ENCODE peak calls at places on chromosomes 11 and 22, in ten cellular contexts. G, I, O, Y, C, B, M, A, V and S are unnamed samples.

GRCh38 chr11:71500601-71501021 is 26.5 kb upstream of the KRTAP5-7 start:
- DNase-seq in Y (peak), B (no peak), A (no peak), C (no peak), O (no peak), I (no peak), G (no peak), M (no peak), V (peak), S (no peak)

GRCh38 chr11:1772270-1773130 is 8.8 kb upstream of the CTSD start:
- DNase-seq in C (peak), Y (peak), G (peak), I (no peak), A (peak), M (peak), O (peak), V (peak), B (no peak), S (no peak)

GRCh38 chr22:47623740-47624103 is 861.3 kb downstream of the TBC1D22A start:
- DNase-seq in O (no peak), B (no peak), C (no peak), V (no peak), Y (no peak), G (no peak), A (no peak), I (no peak), M (no peak), S (peak)

GRCh38 chr11:20261526-20261925 is 101.3 kb upstream of the DBX1 start:
- DNase-seq in O (no peak), M (no peak), I (no peak), G (no peak), B (no peak), V (no peak), Y (no peak), A (no peak), C (no peak), S (no peak)

GRCh38 chr11:93738647-93739081 is 2.6 kb downstream of the TAF1D start:
- DNase-seq in G (no peak), M (no peak), B (no peak), Y (no peak), C (no peak), V (no peak), O (no peak), A (peak), I (no peak), S (no peak)

GRCh38 chr11:16881074-16881709 is 133.0 kb downstream of the PLEKHA7 start:
- DNase-seq in B (peak), V (no peak), A (peak), G (peak), M (no peak), O (peak), C (peak), I (no peak), Y (peak), S (no peak)

GRCh38 chr22:47138898-47139789 is 376.7 kb downstream of the TBC1D22A start:
- DNase-seq in G (no peak), I (no peak), B (no peak), V (no peak), O (no peak), A (no peak), M (no peak), Y (no peak), C (no peak), S (peak)

GRCh38 chr22:41638124-41638523 is 17.0 kb downstream of the XRCC6 start:
- DNase-seq in V (no peak), C (no peak), A (no peak), B (no peak), O (no peak), I (no peak), Y (no peak), M (no peak), G (no peak), S (no peak)

GRCh38 chr11:1223346-1224108 is 661 bp downstream of the MUC5B start:
- DNase-seq in Y (no peak), O (no peak), B (no peak), A (no peak), C (no peak), V (peak), G (no peak), M (no peak), I (no peak), S (no peak)

GRCh38 chr11:128745296-128746183 is 51.7 kb downstream of the FLI1 start:
- DNase-seq in Y (no peak), B (no peak), O (no peak), I (no peak), V (no peak), A (no peak), M (no peak), G (no peak), C (no peak), S (no peak)

GRCh38 chr11:62753736-62754603 is at the start of gene ZBTB3:
- DNase-seq in M (peak), B (peak), A (peak), I (peak), C (peak), Y (peak), G (peak), V (peak), O (peak), S (peak)

GRCh38 chr22:21728270-21728669 is 7.3 kb downstream of the YPEL1 start:
- DNase-seq in A (no peak), I (no peak), O (no peak), G (no peak), C (no peak), V (no peak), B (no peak), M (no peak), Y (no peak), S (no peak)

GRCh38 chr11:95092549-95093324 is 3.1 kb downstream of the ENDOD1 start:
- DNase-seq in A (peak), C (peak), M (peak), B (no peak), O (peak), Y (peak), G (peak), V (no peak), I (no peak), S (no peak)

GRCh38 chr11:91350931-91351330 is 873.7 kb upstream of the FAT3 start:
- DNase-seq in Y (no peak), B (no peak), G (no peak), C (no peak), I (no peak), O (no peak), V (no peak), M (no peak), A (no peak), S (no peak)

GRCh38 chr22:46774456-46775363 is 12.3 kb downstream of the TBC1D22A start:
- DNase-seq in A (no peak), I (no peak), O (no peak), G (no peak), M (peak), Y (no peak), C (no peak), V (peak), B (no peak), S (no peak)

GRCh38 chr11:118111019-118111743 is 24.4 kb upstream of the SMIM35 start:
- DNase-seq in I (no peak), B (no peak), V (no peak), C (no peak), A (peak), G (no peak), M (no peak), Y (no peak), O (no peak), S (no peak)

GRCh38 chr11:67449116-67449844 is 3.2 kb downstream of the GPR152 start:
- DNase-seq in I (no peak), V (no peak), C (no peak), Y (no peak), A (no peak), G (no peak), B (no peak), O (no peak), M (no peak), S (no peak)

GRCh38 chr11:31450841-31451240 is 58.6 kb downstream of the IMMP1L start:
- DNase-seq in M (no peak), I (no peak), C (no peak), V (no peak), G (no peak), O (no peak), Y (no peak), B (no peak), A (no peak), S (no peak)

GRCh38 chr22:35477911-35478582 is 62.6 kb upstream of the RASD2 start:
- DNase-seq in G (no peak), A (no peak), M (no peak), I (no peak), Y (peak), O (peak), V (no peak), B (no peak), C (peak), S (peak)

GRCh38 chr11:90235536-90235935 is 12.7 kb upstream of the CHORDC1 start:
- DNase-seq in V (no peak), A (no peak), B (no peak), G (no peak), I (no peak), M (no peak), Y (no peak), O (no peak), C (no peak), S (no peak)

GRCh38 chr11:77471520-77472234 is 2.2 kb downstream of the PAK1 start:
- DNase-seq in O (no peak), G (no peak), A (peak), C (no peak), M (peak), B (peak), Y (peak), I (no peak), V (no peak), S (peak)

GRCh38 chr11:83071641-83072591 is at the start of gene RAB30:
- DNase-seq in I (peak), Y (peak), G (peak), A (peak), O (peak), M (peak), C (peak), B (peak), V (peak), S (peak)

GRCh38 chr11:19958218-19958617 is 202.1 kb downstream of the DBX1 start:
- DNase-seq in V (no peak), M (no peak), G (no peak), O (no peak), C (no peak), B (no peak), Y (no peak), I (no peak), A (no peak), S (no peak)

GRCh38 chr11:133029096-133029495 is 503.2 kb downstream of the OPCML start:
- DNase-seq in I (no peak), G (no peak), C (no peak), B (no peak), A (no peak), O (no peak), V (no peak), Y (no peak), M (no peak), S (peak)

GRCh38 chr22:49470741-49471134 is 356.9 kb downstream of the BRD1 start:
- DNase-seq in Y (no peak), C (no peak), O (no peak), G (no peak), B (no peak), I (no peak), V (no peak), A (no peak), M (no peak), S (no peak)

GRCh38 chr11:1367721-1368120 is 22.0 kb upstream of the BRSK2 start:
- DNase-seq in Y (no peak), G (no peak), V (peak), I (no peak), M (no peak), O (no peak), C (no peak), B (no peak), A (no peak), S (no peak)